ENCODE peak calls at places on chromosome 18, in six cellular contexts. Q, Z, L, V, H and E are unnamed samples.

GRCh38 chr18:63881851-63882250 is 5.7 kb upstream of the SERPINB2 start:
- DNase-seq in H (no peak), L (no peak), Q (no peak), V (no peak), Z (no peak), E (no peak)

GRCh38 chr18:51461956-51462355 is 264.5 kb upstream of the MEX3C start:
- DNase-seq in L (no peak), H (no peak), V (no peak), Z (no peak), Q (no peak), E (peak; percentile 27)

GRCh38 chr18:59861963-59862819 is 37.6 kb upstream of the PMAIP1 start:
- DNase-seq in H (no peak), V (no peak), Q (no peak), Z (no peak), L (no peak), E (no peak)

GRCh38 chr18:79400091-79400590 is 4.4 kb downstream of the NFATC1 start:
- DNase-seq in L (peak; percentile 67), H (peak; percentile 73), Q (peak; percentile 72), V (no peak), Z (peak; percentile 62), E (peak; percentile 80)

GRCh38 chr18:29002747-29003146 is 825.8 kb upstream of the CDH2 start:
- DNase-seq in L (peak; percentile 64), Z (no peak), H (no peak), Q (no peak), V (no peak), E (no peak)

GRCh38 chr18:65990944-65991708 is 240.3 kb downstream of the CDH7 start:
- DNase-seq in L (no peak), Z (no peak), V (no peak), Q (no peak), H (no peak), E (no peak)

GRCh38 chr18:67359868-67360838 is 156.4 kb downstream of the DSEL start:
- DNase-seq in V (no peak), Q (no peak), H (peak; percentile 26), Z (peak; percentile 40), L (peak; percentile 65), E (peak; percentile 70)

GRCh38 chr18:80192653-80193385 is 54.5 kb downstream of the PARD6G start:
- DNase-seq in L (no peak), Z (no peak), V (no peak), H (no peak), Q (no peak), E (peak; percentile 1)

GRCh38 chr18:58493516-58494253 is 135.2 kb downstream of the ALPK2 start:
- DNase-seq in H (peak; percentile 78), Q (peak; percentile 80), Z (peak; percentile 65), V (peak; percentile 56), L (peak; percentile 83), E (peak; percentile 94)

GRCh38 chr18:30987479-30988241 is 54.9 kb downstream of the DSC3 start:
- DNase-seq in H (no peak), V (peak; percentile 83), Q (peak; percentile 27), Z (no peak), L (no peak), E (peak; percentile 80)

GRCh38 chr18:46253498-46253897 is 149.3 kb downstream of the HAUS1 start:
- DNase-seq in L (peak; percentile 61), Q (no peak), Z (no peak), V (no peak), H (no peak), E (no peak)

GRCh38 chr18:33837191-33837590 is 259.2 kb downstream of the ASXL3 start:
- DNase-seq in Z (no peak), V (no peak), H (no peak), Q (no peak), L (no peak), E (no peak)

DNA sequence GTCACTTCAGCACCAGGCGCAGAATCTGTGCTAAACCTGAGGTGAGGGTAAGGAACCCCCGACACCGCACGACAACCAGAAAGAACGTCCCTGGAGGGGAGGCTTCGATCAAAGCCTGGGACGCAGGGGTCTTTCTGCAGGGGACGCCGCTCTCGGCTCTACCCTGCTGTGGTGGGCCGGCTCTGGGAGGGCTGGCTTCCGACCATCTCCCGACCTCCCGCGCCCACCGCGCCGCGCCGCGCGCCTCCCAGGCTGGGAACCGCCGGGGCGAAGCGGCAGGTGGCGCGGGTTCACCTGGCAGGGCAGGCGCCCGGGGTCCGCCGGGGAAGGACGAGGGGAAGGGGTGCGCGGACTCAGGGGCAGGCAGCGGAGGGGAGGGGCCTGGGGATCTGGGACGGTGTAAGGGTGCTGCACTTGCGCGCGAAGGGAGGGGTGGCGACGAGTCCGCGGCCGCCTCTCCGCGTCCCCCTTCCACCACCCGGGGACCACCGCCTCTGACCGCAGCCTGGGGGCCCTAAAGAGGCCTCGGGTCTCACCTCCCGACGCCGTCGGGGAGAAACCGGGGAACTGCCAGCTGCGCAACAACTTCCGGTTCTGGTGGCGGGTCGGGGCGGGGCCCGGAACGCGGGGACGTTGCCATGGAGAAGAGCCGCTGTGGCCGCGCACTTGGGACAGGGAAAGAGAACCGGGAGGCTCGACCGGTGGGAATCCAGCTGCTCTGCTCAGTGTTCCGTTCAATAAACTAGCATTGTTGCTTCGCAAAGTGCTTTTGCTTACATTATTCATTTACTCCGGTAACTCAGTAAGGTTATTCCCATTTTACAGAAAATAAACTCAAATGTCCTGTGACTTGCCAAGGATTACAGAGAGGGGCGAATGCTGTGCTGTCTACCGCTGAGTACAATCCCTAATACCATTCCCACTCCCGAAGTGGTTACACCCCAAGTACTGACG is at the start of gene ZNF396:
- DNase-seq in Z (peak; percentile 88), L (peak; percentile 68), Q (peak; percentile 86), V (peak; percentile 23), H (peak; percentile 77), E (peak; percentile 96)
- TF ChIP-seq POLR2A in Z (no peak), L (no peak), Q (no peak), V (no peak), H (no peak), E (no peak)

DNA sequence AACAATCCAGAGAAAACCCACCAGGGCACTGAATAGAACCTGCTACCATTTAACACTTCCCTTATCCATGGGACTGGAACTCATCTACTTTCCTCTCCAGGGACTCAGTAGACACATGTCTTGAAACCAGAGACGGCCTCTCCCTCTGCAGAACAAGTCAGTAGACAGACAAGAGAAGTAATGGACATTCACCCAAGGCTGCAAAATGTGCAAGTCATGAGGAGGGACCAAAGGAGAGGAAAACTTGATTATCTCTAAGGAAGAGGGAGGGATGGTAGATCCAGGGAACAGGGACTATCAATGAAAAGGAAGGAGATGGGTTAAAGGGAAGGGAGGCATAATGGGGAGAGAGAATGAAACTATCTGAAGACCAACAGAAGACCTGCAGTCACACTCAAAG is 5.3 kb upstream of the TTC39C start:
- DNase-seq in Z (no peak), V (no peak), L (no peak), H (no peak), Q (no peak), E (no peak)
- H3K4me3 ChIP-seq in Z (no peak overlapping the region), V (no peak overlapping the region), L (no peak overlapping the region), H (no peak overlapping the region), Q (no peak overlapping the region), E (no peak overlapping the region)

DNA sequence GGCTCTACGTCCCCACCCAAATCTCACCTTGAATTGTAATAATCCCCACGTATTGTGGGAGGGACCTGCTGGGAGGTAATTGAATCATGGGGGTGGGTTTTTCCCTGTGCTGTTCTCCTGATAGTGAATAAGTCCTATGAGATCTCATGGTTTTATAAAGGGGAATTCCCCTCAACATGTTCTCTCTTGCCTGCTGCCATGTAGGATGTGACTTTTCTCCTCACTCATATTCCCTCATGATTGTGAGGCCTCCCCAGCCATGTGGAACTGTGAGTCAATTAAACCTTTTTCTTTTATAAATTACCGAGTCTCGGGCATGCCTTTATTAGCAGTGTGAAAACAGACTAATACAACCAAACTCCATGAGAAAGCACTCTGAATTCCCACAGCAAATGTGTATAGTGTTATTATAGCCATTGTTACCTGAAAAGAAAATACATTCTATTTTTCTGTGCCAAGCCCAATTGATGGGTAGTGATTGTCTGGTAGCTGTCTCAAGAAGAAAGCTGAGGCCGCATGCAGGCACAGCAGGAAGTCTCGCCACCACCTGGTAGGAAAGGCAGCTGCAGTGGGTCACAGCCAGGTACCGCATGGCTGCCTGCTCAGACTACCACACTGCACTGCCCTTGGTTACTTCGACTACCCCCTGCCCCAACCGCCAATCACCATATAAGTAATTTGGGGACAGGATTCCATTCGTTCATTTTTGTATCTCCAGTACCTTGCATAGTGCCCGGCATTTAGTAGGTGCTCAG is 10.3 kb upstream of the ZBTB7C start:
- DNase-seq in L (no peak), Q (no peak), V (no peak), H (no peak), Z (no peak), E (no peak)
- TF ChIP-seq CTCF in L (no peak), Q (no peak), V (peak; percentile 23), H (no peak), Z (no peak), E (no peak)

GRCh38 chr18:26549103-26549485 is 741 bp upstream of the KCTD1 start:
- DNase-seq in L (no peak), V (no peak), Q (peak; percentile 30), Z (no peak), H (no peak), E (peak; percentile 86)
- TF ChIP-seq POLR2A in L (no peak), V (no peak), Q (no peak), Z (no peak), H (no peak), E (no peak)

GRCh38 chr18:9216459-9216858 is 79.9 kb downstream of the ANKRD12 start:
- DNase-seq in Z (no peak), H (no peak), V (no peak), Q (no peak), L (no peak), E (no peak)

GRCh38 chr18:9210996-9211395 is 74.4 kb downstream of the ANKRD12 start:
- DNase-seq in L (no peak), Q (no peak), V (no peak), Z (no peak), H (no peak), E (no peak)

GRCh38 chr18:9215221-9215933 is 78.8 kb downstream of the ANKRD12 start:
- DNase-seq in Q (no peak), L (no peak), H (no peak), V (no peak), Z (no peak), E (no peak)

GRCh38 chr18:9209230-9209629 is 72.6 kb downstream of the ANKRD12 start:
- DNase-seq in V (no peak), Z (no peak), Q (no peak), H (no peak), L (no peak), E (no peak)

DNA sequence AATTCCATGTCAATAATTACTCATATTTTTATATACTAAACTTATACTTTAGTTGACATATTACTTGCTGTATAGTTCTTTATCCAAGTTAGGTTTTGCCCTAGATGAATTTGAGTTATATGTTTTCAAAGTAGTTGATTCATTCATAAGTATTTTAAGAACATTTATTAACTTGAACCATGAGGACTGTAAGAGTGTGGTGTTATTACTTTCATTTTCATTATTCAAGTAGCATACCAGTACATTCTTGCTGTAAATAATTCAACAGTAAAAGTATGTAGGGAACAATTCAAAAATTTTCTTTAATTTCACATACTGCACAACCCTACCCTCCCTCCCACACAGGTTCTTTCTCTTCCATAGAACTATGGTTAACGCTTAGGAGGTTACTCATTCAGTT is 75.4 kb downstream of the ANKRD12 start:
- DNase-seq in Q (no peak), Z (no peak), H (no peak), V (no peak), L (no peak), E (no peak)
- H3K4me3 ChIP-seq in Q (no peak overlapping the region), Z (no peak overlapping the region), H (no peak overlapping the region), V (no peak overlapping the region), L (no peak overlapping the region), E (no peak overlapping the region)